ENCODE peak calls at places on chromosomes 5 and 9, in six cellular contexts. One of them, this sample, is unnamed.

GRCh38 chr9:124941689-124942561 is 1.0 kb upstream of the GOLGA1 start:
- DNase-seq in IMR-90: peak; percentile 58
- DNase-seq in CD4-positive, alpha-beta T cell: peak; percentile 61
- DNase-seq in foreskin fibroblast: no peak
- DNase-seq in coronary artery: peak; percentile 76
- DNase-seq in B cell: peak; percentile 73
- DNase-seq in this sample: peak; percentile 32

GRCh38 chr9:136268318-136268717 is 22.7 kb upstream of the QSOX2 start:
- DNase-seq in coronary artery: no peak
- DNase-seq in CD4-positive, alpha-beta T cell: no peak
- DNase-seq in foreskin fibroblast: no peak
- DNase-seq in B cell: no peak
- DNase-seq in IMR-90: no peak
- DNase-seq in this sample: no peak

GRCh38 chr5:115349001-115349817 is 52.8 kb upstream of the CCDC112 start:
- DNase-seq in B cell: no peak
- DNase-seq in CD4-positive, alpha-beta T cell: no peak
- DNase-seq in coronary artery: no peak
- DNase-seq in foreskin fibroblast: peak; percentile 80
- DNase-seq in IMR-90: peak; percentile 90
- DNase-seq in this sample: no peak

GRCh38 chr5:151063136-151063544 is 17.7 kb downstream of the TNIP1 start:
- DNase-seq in foreskin fibroblast: peak; percentile 79
- DNase-seq in CD4-positive, alpha-beta T cell: no peak
- DNase-seq in B cell: no peak
- DNase-seq in IMR-90: peak; percentile 87
- DNase-seq in coronary artery: no peak
- DNase-seq in this sample: no peak

GRCh38 chr5:76325876-76326491 is 77.1 kb upstream of the IQGAP2 start:
- DNase-seq in IMR-90: no peak
- DNase-seq in coronary artery: no peak
- DNase-seq in CD4-positive, alpha-beta T cell: peak; percentile 27
- DNase-seq in foreskin fibroblast: no peak
- DNase-seq in B cell: no peak
- DNase-seq in this sample: no peak

GRCh38 chr9:6173914-6174313 is 41.7 kb upstream of the IL33 start:
- DNase-seq in IMR-90: no peak
- DNase-seq in CD4-positive, alpha-beta T cell: no peak
- DNase-seq in coronary artery: no peak
- DNase-seq in B cell: no peak
- DNase-seq in foreskin fibroblast: no peak
- DNase-seq in this sample: no peak

GRCh38 chr5:14204785-14205321 is 61.7 kb downstream of the TRIO start:
- DNase-seq in B cell: no peak
- DNase-seq in IMR-90: peak; percentile 82
- DNase-seq in coronary artery: no peak
- DNase-seq in foreskin fibroblast: peak; percentile 84
- DNase-seq in CD4-positive, alpha-beta T cell: no peak
- DNase-seq in this sample: no peak

GRCh38 chr9:34610434-34611206 is 1.3 kb downstream of the RPP25L start:
- DNase-seq in coronary artery: no peak
- DNase-seq in foreskin fibroblast: no peak
- DNase-seq in B cell: no peak
- DNase-seq in CD4-positive, alpha-beta T cell: no peak
- DNase-seq in IMR-90: no peak
- DNase-seq in this sample: no peak

GRCh38 chr5:26535215-26535614 is 503.2 kb downstream of the CDH9 start:
- DNase-seq in IMR-90: no peak
- DNase-seq in foreskin fibroblast: no peak
- DNase-seq in CD4-positive, alpha-beta T cell: no peak
- DNase-seq in coronary artery: no peak
- DNase-seq in B cell: no peak
- DNase-seq in this sample: no peak

GRCh38 chr5:80192507-80193241 is 63.2 kb downstream of the SERINC5 start:
- DNase-seq in foreskin fibroblast: peak; percentile 34
- DNase-seq in IMR-90: peak; percentile 51
- DNase-seq in B cell: no peak
- DNase-seq in coronary artery: no peak
- DNase-seq in CD4-positive, alpha-beta T cell: no peak
- DNase-seq in this sample: no peak

DNA sequence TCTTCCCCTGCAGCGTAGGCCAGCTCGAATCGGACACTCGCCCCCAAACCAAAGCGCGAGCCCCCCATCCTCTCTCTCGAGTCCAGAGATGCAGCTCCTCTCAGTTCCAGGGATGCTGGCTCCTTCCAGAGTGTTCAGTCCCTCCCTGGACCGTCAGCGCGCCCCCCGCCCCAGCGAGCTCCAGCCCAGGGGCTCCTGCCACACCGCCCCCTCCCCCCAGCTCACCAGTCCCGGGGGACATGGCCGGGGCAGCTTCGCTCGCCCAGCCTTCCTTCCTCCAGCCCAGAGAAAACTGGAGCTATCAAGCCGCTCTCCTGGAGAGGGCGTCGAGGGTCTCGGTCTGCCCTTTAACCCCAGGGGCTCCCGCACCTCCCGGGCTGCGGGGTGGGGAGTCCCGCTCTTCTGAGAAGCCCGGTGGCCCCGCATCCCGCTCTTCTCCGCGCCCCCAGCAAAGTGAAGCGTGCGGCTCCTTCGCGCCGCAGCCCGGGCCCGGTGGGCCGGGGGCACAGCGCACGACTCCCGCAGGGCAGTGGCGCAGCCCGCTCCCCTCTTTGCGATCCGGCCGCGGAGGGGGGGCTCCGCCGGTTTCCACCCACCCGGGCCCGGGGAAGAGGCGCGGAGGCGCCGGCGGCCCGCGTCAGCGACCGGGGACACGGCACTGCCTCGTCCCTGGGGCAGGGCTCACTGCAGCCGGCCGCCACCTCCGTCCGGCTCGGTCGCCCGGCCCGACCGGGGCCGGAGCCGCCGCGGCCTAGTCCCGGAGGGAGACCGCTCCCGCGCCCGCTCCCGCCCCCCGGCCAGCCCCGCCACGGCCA is 585 bp downstream of the MIER3 start:
- DNase-seq in B cell: peak; percentile 46
- DNase-seq in CD4-positive, alpha-beta T cell: peak; percentile 10
- DNase-seq in IMR-90: no peak
- DNase-seq in coronary artery: peak; percentile 74
- DNase-seq in foreskin fibroblast: no peak
- DNase-seq in this sample: peak; percentile 42
- TF ChIP-seq CTCF in B cell: no peak
- TF ChIP-seq CTCF in CD4-positive, alpha-beta T cell: no peak
- TF ChIP-seq CTCF in IMR-90: no peak
- TF ChIP-seq CTCF in coronary artery: no peak
- TF ChIP-seq CTCF in foreskin fibroblast: no peak
- TF ChIP-seq CTCF in this sample: no peak

GRCh38 chr5:152532714-152533113 is 127.6 kb upstream of the NMUR2 start:
- DNase-seq in IMR-90: peak; percentile 56
- DNase-seq in foreskin fibroblast: peak; percentile 30
- DNase-seq in B cell: peak; percentile 33
- DNase-seq in CD4-positive, alpha-beta T cell: no peak
- DNase-seq in coronary artery: no peak
- DNase-seq in this sample: peak; percentile 18
- TF ChIP-seq CTCF in IMR-90: peak; percentile 65
- TF ChIP-seq CTCF in foreskin fibroblast: peak; percentile 25
- TF ChIP-seq CTCF in B cell: peak; percentile 40
- TF ChIP-seq CTCF in CD4-positive, alpha-beta T cell: no peak
- TF ChIP-seq CTCF in coronary artery: no peak
- TF ChIP-seq CTCF in this sample: peak; percentile 40

GRCh38 chr5:141180313-141180712 is 1.9 kb upstream of the PCDHB16 start:
- DNase-seq in coronary artery: no peak
- DNase-seq in B cell: no peak
- DNase-seq in foreskin fibroblast: no peak
- DNase-seq in IMR-90: no peak
- DNase-seq in CD4-positive, alpha-beta T cell: no peak
- DNase-seq in this sample: no peak

GRCh38 chr5:141186897-141187512 is at the start of gene PCDHB9:
- DNase-seq in foreskin fibroblast: no peak
- DNase-seq in IMR-90: peak; percentile 8
- DNase-seq in coronary artery: no peak
- DNase-seq in CD4-positive, alpha-beta T cell: no peak
- DNase-seq in B cell: peak; percentile 39
- DNase-seq in this sample: no peak

GRCh38 chr5:141182248-141182647 is at the start of gene PCDHB16:
- DNase-seq in B cell: no peak
- DNase-seq in IMR-90: peak; percentile 32
- DNase-seq in foreskin fibroblast: peak; percentile 1
- DNase-seq in coronary artery: no peak
- DNase-seq in CD4-positive, alpha-beta T cell: no peak
- DNase-seq in this sample: no peak
- TF ChIP-seq CTCF in B cell: no peak
- TF ChIP-seq CTCF in IMR-90: peak; percentile 43
- TF ChIP-seq CTCF in foreskin fibroblast: peak; percentile 7
- TF ChIP-seq CTCF in coronary artery: no peak
- TF ChIP-seq CTCF in CD4-positive, alpha-beta T cell: no peak
- TF ChIP-seq CTCF in this sample: no peak

DNA sequence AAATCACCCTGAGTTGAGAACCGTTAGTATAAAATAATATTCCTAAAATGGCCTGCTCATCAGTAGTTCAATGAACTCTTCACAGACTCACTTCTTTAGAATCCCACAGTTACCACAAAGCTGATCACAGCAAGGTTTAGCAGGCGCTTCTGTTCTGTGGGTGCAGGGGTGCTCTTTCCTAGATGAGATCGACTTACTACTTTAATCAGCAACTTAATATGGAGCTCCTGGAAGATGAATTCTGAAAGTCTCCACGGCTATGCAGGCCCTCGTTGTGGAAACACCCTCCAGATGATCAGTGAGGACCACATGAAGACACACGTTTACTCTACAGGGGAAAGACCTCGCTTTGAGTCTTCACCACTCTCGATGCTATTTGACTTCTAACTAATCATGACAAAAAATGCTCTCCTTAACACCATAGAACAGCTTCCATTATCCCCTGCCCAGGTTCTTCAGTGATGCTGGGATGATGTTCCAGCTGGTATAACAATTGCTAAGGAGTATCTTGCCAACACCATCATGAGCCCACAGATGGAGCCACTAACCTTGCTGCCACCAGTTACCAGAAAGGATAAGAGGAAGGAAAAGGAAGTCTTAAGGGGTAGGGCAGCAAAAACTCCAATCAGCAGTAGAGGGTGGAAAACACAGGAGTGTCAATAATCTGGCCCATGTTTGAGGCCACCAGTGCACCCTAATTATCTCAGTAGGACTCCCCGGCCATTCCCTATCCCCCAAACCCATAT is 17.9 kb upstream of the GPX8 start:
- DNase-seq in IMR-90: no peak
- DNase-seq in foreskin fibroblast: no peak
- DNase-seq in coronary artery: no peak
- DNase-seq in B cell: no peak
- DNase-seq in CD4-positive, alpha-beta T cell: no peak
- DNase-seq in this sample: no peak
- TF ChIP-seq CTCF in IMR-90: no peak
- TF ChIP-seq CTCF in foreskin fibroblast: no peak
- TF ChIP-seq CTCF in coronary artery: no peak
- TF ChIP-seq CTCF in B cell: no peak
- TF ChIP-seq CTCF in CD4-positive, alpha-beta T cell: no peak
- TF ChIP-seq CTCF in this sample: no peak

DNA sequence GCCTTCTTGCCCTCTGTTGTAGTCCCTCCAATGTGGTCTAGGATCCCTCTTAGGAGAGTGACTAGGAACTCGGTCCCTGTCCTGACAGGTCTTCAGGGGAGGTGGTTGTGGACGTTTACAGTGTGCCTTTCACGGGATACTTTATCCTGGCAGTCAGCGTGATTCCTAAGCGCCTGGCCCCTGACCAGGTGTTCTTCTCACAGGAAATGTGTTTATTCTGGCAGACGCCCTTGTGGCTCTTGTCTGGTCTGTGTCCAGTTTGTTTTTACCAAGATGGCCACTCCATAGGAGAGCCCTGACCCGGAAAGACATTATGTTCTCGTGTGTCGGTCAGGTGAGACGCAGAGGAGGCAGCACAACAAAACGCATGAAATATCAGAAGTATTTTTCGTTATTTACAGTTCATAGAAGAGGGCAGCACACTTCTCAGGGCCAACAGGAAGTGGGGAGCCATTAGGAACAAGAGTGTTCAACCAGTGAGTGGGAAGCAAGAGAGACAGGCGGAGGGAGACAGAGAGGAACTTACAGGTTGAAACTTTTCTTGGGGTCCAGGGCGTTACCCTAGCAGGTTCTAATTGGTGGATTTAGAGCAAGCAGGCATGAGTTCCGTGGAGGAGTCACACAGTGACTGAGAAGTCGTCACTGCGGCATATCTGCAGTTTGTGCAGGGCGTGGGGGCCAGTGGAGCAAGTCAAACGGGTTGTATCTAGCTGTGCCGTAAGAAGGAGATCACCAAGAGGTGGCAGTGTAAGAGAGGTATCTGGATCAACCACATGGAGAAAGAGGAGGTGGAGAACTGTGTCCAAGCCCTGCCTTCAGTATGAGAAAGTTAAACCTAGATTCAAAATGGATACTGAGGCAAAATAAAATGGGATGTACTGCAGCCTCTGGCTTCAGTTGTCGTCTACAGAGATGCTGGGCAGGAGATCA is 412.9 kb downstream of the ZSWIM6 start:
- DNase-seq in foreskin fibroblast: no peak
- DNase-seq in CD4-positive, alpha-beta T cell: no peak
- DNase-seq in B cell: no peak
- DNase-seq in IMR-90: no peak
- DNase-seq in coronary artery: no peak
- DNase-seq in this sample: no peak
- TF ChIP-seq CTCF in foreskin fibroblast: no peak
- TF ChIP-seq CTCF in CD4-positive, alpha-beta T cell: no peak
- TF ChIP-seq CTCF in B cell: no peak
- TF ChIP-seq CTCF in IMR-90: no peak
- TF ChIP-seq CTCF in coronary artery: no peak
- TF ChIP-seq CTCF in this sample: no peak